ENCODE peak calls at places on chromosomes 11 and 22, in five cellular contexts. H is neural progenitor cell, J is GM13976, X is epithelial cell of esophagus, O is transverse colon. G is an unnamed sample.

GRCh38 chr11:8267831-8268529 is 4.3 kb upstream of the LMO1 start:
- DNase-seq in H (peak), J (no peak), X (peak), O (no peak), G (no peak)

GRCh38 chr22:33447733-33448132 is 389.6 kb upstream of the SYN3 start:
- DNase-seq in H (no peak), J (no peak), X (no peak), O (no peak), G (no peak)

GRCh38 chr11:95418916-95419315 is 187.9 kb upstream of the SESN3 start:
- DNase-seq in H (no peak), J (no peak), X (no peak), O (no peak), G (no peak)

GRCh38 chr22:20979243-20979809 is 2.8 kb upstream of the LZTR1 start:
- DNase-seq in H (peak), J (peak), X (peak), O (peak), G (peak)

GRCh38 chr11:47908198-47908597 is 60.0 kb upstream of the NUP160 start:
- DNase-seq in H (no peak), J (no peak), X (peak), O (no peak), G (no peak)

GRCh38 chr22:26529345-26529744 is 17.1 kb upstream of the TFIP11 start:
- DNase-seq in H (no peak), J (no peak), X (peak), O (no peak), G (no peak)

GRCh38 chr11:106222626-106223025 is 145.2 kb downstream of the AASDHPPT start:
- DNase-seq in H (no peak), J (no peak), X (no peak), O (no peak), G (no peak)

GRCh38 chr22:43726296-43726695 is 85.8 kb downstream of the EFCAB6 start:
- DNase-seq in H (no peak), J (no peak), X (no peak), O (no peak), G (no peak)

GRCh38 chr11:104830080-104830479 is 68.2 kb downstream of the CASP12 start:
- DNase-seq in H (no peak), J (no peak), X (peak), O (no peak), G (no peak)

GRCh38 chr11:10694481-10695239 is 1.1 kb upstream of the IRAG1 start:
- DNase-seq in H (no peak), J (no peak), X (no peak), O (no peak), G (no peak)

GRCh38 chr11:37409124-37409523 is 811.1 kb upstream of the RAG2 start:
- DNase-seq in H (no peak), J (no peak), X (peak), O (no peak), G (no peak)

GRCh38 chr11:9461068-9461759 is 402 bp downstream of the ZNF143 start:
- DNase-seq in H (peak), J (peak), X (peak), O (peak), G (peak)

GRCh38 chr22:44898236-44898635 is 111.6 kb downstream of the PHF21B start:
- DNase-seq in H (no peak), J (no peak), X (no peak), O (peak), G (no peak)

GRCh38 chr11:120564573-120565301 is 53.2 kb downstream of the GRIK4 start:
- DNase-seq in H (peak), J (peak), X (peak), O (no peak), G (no peak)

GRCh38 chr11:134554861-134555260 is 142.8 kb upstream of the B3GAT1 start:
- DNase-seq in H (no peak), J (no peak), X (no peak), O (no peak), G (no peak)

GRCh38 chr22:27639180-27640086 is 162.1 kb downstream of the MN1 start:
- DNase-seq in H (no peak), J (no peak), X (no peak), O (no peak), G (no peak)

GRCh38 chr11:13928566-13929251 is 33.8 kb upstream of the SPON1 start:
- DNase-seq in H (no peak), J (no peak), X (peak), O (no peak), G (no peak)

GRCh38 chr22:23621082-23621780 is 10.9 kb downstream of the DRICH1 start:
- DNase-seq in H (peak), J (no peak), X (no peak), O (peak), G (no peak)

G was measured in CD8-positive, alpha-beta memory T cell.